ENCODE peak calls at places on chromosomes 4 and X, in eight cellular contexts. L is fibroblast of pulmonary artery, X is SK-N-SH, Z is HFFc6, O is natural killer cell, V is GM12865, R is A673, U is mammary epithelial cell. P is an unnamed sample.

GRCh38 chrX:40323977-40324376 is 226.2 kb upstream of the BCOR start:
- DNase-seq in L (no peak), X (no peak), U (no peak), Z (no peak), R (no peak), V (no peak), O (no peak), P (no peak)

GRCh38 chr4:80204433-80204832 is 7.1 kb downstream of the PRDM8 start:
- DNase-seq in R (no peak), X (no peak), V (no peak), L (no peak), Z (no peak), O (no peak), U (no peak), P (no peak)

GRCh38 chrX:152259150-152259549 is 120.8 kb upstream of the MAGEA10 start:
- DNase-seq in X (no peak), U (no peak), Z (no peak), O (no peak), V (no peak), L (no peak), R (no peak), P (no peak)

GRCh38 chr4:173046818-173047217 is 121.8 kb upstream of the GALNT7 start:
- DNase-seq in V (no peak), X (no peak), O (no peak), L (no peak), Z (no peak), R (no peak), U (no peak), P (no peak)

GRCh38 chrX:68912113-68912980 is 83.5 kb downstream of the EFNB1 start:
- DNase-seq in X (no peak), O (no peak), U (no peak), L (no peak), V (no peak), Z (no peak), R (no peak), P (no peak)

GRCh38 chr4:133483600-133484246 is 334.6 kb downstream of the PCDH10 start:
- DNase-seq in R (peak; percentile 63), Z (peak; percentile 58), U (peak; percentile 16), V (no peak), X (no peak), O (no peak), L (peak; percentile 70), P (no peak)

GRCh38 chrX:24838624-24839023 is 144.9 kb downstream of the POLA1 start:
- DNase-seq in L (peak; percentile 56), V (peak; percentile 26), Z (peak; percentile 15), X (peak; percentile 7), O (no peak), R (peak; percentile 72), U (peak; percentile 6), P (no peak)

GRCh38 chrX:51891821-51892551 is 1.4 kb upstream of the MAGED1 start:
- DNase-seq in V (peak; percentile 34), X (peak; percentile 35), R (peak; percentile 64), U (no peak), L (peak; percentile 57), O (no peak), Z (peak; percentile 85), P (no peak)

GRCh38 chrX:46485897-46486296 is 59.3 kb downstream of the ZNF674 start:
- DNase-seq in Z (no peak), R (no peak), X (no peak), V (no peak), U (no peak), L (no peak), O (no peak), P (no peak)

GRCh38 chrX:70508296-70508911 is 63.8 kb downstream of the DLG3 start:
- DNase-seq in L (peak; percentile 26), O (no peak), V (peak; percentile 36), R (peak; percentile 23), X (no peak), U (no peak), Z (no peak), P (no peak)

GRCh38 chrX:12405306-12405705 is 267.0 kb downstream of the FRMPD4 start:
- DNase-seq in Z (no peak), R (no peak), U (no peak), V (no peak), X (no peak), L (no peak), O (no peak), P (no peak)

GRCh38 chr4:1830642-1831228 is 25.2 kb downstream of the LETM1 start:
- DNase-seq in U (no peak), V (peak; percentile 11), Z (no peak), X (no peak), R (no peak), L (no peak), O (no peak), P (no peak)

GRCh38 chr4:158051401-158052235 is 121.2 kb downstream of the GASK1B start:
- DNase-seq in R (no peak), O (no peak), U (peak; percentile 4), Z (peak; percentile 88), V (no peak), X (no peak), L (peak; percentile 96), P (no peak)

GRCh38 chrX:129035180-129035579 is 488.1 kb downstream of the SMARCA1 start:
- DNase-seq in L (no peak), U (no peak), X (no peak), O (no peak), Z (no peak), V (no peak), R (no peak), P (no peak)

GRCh38 chr4:140876597-140877364 is 120.6 kb upstream of the TBC1D9 start:
- DNase-seq in X (no peak), U (no peak), O (no peak), Z (peak; percentile 33), V (no peak), R (no peak), L (peak; percentile 21), P (no peak)

GRCh38 chrX:103215037-103215767 is at the start of gene BEX4:
- DNase-seq in X (peak; percentile 87), R (peak; percentile 85), L (peak; percentile 64), Z (peak; percentile 12), U (peak; percentile 29), O (peak; percentile 80), V (peak; percentile 68), P (peak; percentile 91)

GRCh38 chr4:85409251-85409650 is 65.7 kb upstream of the ARHGAP24 start:
- DNase-seq in R (no peak), X (no peak), U (no peak), Z (peak; percentile 9), L (peak; percentile 82), O (no peak), V (no peak), P (no peak)

GRCh38 chr4:185903205-185903604 is 91.2 kb upstream of the SORBS2 start:
- DNase-seq in Z (no peak), L (no peak), V (no peak), U (peak; percentile 72), O (no peak), R (no peak), X (no peak), P (no peak)

GRCh38 chrX:11427082-11428033 is 134.1 kb downstream of the AMELX start:
- DNase-seq in V (peak; percentile 62), Z (no peak), L (no peak), X (peak; percentile 26), O (no peak), U (no peak), R (no peak), P (no peak)

GRCh38 chr4:155761916-155762315 is 3.1 kb downstream of the GUCY1B1 start:
- DNase-seq in O (no peak), U (no peak), Z (no peak), V (no peak), R (no peak), X (no peak), L (no peak), P (no peak)

GRCh38 chr4:160423879-160424451 is 1321.1 kb downstream of the RAPGEF2 start:
- DNase-seq in R (peak; percentile 48), U (peak; percentile 46), Z (no peak), X (no peak), L (peak; percentile 21), O (no peak), V (peak; percentile 9), P (no peak)

GRCh38 chr4:138602664-138603063 is 360.5 kb upstream of the SLC7A11 start:
- DNase-seq in U (peak; percentile 1), R (no peak), Z (no peak), L (no peak), V (no peak), O (no peak), X (no peak), P (no peak)

GRCh38 chr4:180558427-180558826 is 1684.8 kb upstream of the TENM3 start:
- DNase-seq in R (no peak), V (no peak), Z (no peak), U (no peak), X (no peak), L (no peak), O (no peak), P (no peak)
- TF ChIP-seq CTCF in R (no peak), V (no peak), Z (no peak), U (no peak), X (no peak), L (no peak), O (no peak), P (no peak)

DNA sequence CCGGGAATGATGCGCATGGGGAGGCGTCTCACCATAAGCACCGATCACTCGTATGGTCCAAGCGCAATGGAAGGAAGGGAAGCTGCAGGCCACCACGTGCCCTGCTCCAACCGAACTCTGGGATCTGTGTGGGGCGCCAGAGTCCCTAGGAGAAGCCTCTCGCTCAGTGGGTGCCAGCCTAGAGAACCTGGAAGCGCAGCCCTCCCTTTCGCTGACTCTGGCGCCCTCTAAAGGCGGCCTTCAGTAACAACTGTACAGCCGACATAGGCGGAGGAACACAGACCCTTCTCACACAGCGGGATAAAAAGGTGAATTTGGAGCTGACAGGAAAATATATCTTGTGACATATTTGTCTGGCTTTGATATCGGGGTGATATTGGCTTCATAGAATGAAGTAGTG is 76.0 kb downstream of the INTS6L start:
- DNase-seq in U (peak; percentile 25), Z (peak; percentile 4), X (peak; percentile 60), V (peak; percentile 27), L (peak; percentile 34), R (peak; percentile 61), O (peak; percentile 30), P (no peak)
- TF ChIP-seq CTCF in U (peak; percentile 54), Z (peak; percentile 79), X (peak; percentile 74), V (peak; percentile 49), L (peak; percentile 47), R (peak; percentile 75), O (peak; percentile 56), P (peak; percentile 56)

GRCh38 chr4:3514806-3515421 is 17.3 kb downstream of the LRPAP1 start:
- DNase-seq in X (no peak), L (no peak), U (peak; percentile 17), R (no peak), Z (no peak), O (no peak), V (no peak), P (no peak)
- TF ChIP-seq CTCF in X (peak; percentile 30), L (peak; percentile 23), U (peak; percentile 41), R (peak; percentile 43), Z (peak; percentile 36), O (no peak), V (no peak), P (peak; percentile 29)

GRCh38 chrX:86171366-86171765 is 23.1 kb downstream of the DACH2 start:
- DNase-seq in X (peak; percentile 4), L (peak; percentile 6), Z (peak; percentile 30), R (peak; percentile 29), O (no peak), U (peak; percentile 51), V (peak; percentile 40), P (no peak)
- TF ChIP-seq CTCF in X (peak; percentile 65), L (no peak), Z (peak; percentile 67), R (peak; percentile 56), O (no peak), U (peak; percentile 52), V (peak; percentile 31), P (peak; percentile 32)